ENCODE peak calls at places on chromosomes 13 and 19, in five cellular contexts. Q is cardiac fibroblast, H is fibroblast of the aortic adventitia, D is Peyer's patch, E is cardiac muscle cell. B is an unnamed sample.

GRCh38 chr13:114032121-114032799 is 58.4 kb upstream of the C13orf46 start:
- DNase-seq in Q (peak; percentile 85), H (peak; percentile 79), D (no peak), E (no peak), B (no peak)

GRCh38 chr19:9729162-9729561 is 39.4 kb downstream of the ZNF846 start:
- DNase-seq in Q (no peak), H (no peak), D (no peak), E (no peak), B (no peak)

GRCh38 chr13:35838356-35838755 is 292.8 kb downstream of the DCLK1 start:
- DNase-seq in Q (peak; percentile 96), H (peak; percentile 95), D (no peak), E (no peak), B (peak; percentile 33)

GRCh38 chr13:29816715-29817114 is 33.7 kb downstream of the UBL3 start:
- DNase-seq in Q (no peak), H (no peak), D (no peak), E (no peak), B (no peak)

GRCh38 chr13:38514575-38514974 is 164.9 kb downstream of the UFM1 start:
- DNase-seq in Q (no peak), H (no peak), D (no peak), E (no peak), B (no peak)

GRCh38 chr19:7793493-7793892 is 30.4 kb downstream of the CLEC4M start:
- DNase-seq in Q (no peak), H (no peak), D (no peak), E (no peak), B (no peak)

GRCh38 chr13:78487707-78488106 is 115.6 kb downstream of the POU4F1 start:
- DNase-seq in Q (no peak), H (no peak), D (no peak), E (no peak), B (no peak)

GRCh38 chr13:44703371-44703770 is 127.2 kb upstream of the TSC22D1 start:
- DNase-seq in Q (peak; percentile 53), H (no peak), D (no peak), E (no peak), B (peak; percentile 51)

GRCh38 chr19:54653181-54653809 is 9.5 kb upstream of the LILRB4 start:
- DNase-seq in Q (peak; percentile 50), H (peak; percentile 24), D (no peak), E (no peak), B (no peak)

GRCh38 chr19:42249149-42249750 is 5.7 kb downstream of the ERF start:
- DNase-seq in Q (no peak), H (no peak), D (no peak), E (no peak), B (no peak)

GRCh38 chr13:54241719-54242118 is 1213.1 kb downstream of the OLFM4 start:
- DNase-seq in Q (no peak), H (no peak), D (no peak), E (peak; percentile 66), B (no peak)

GRCh38 chr19:40322271-40322610 is 26.0 kb downstream of the C19orf47 start:
- DNase-seq in Q (peak; percentile 38), H (no peak), D (no peak), E (no peak), B (no peak)

GRCh38 chr19:42010245-42011126 is 16.5 kb upstream of the ATP1A3 start:
- DNase-seq in Q (peak; percentile 51), H (peak; percentile 87), D (no peak), E (no peak), B (peak; percentile 55)

GRCh38 chr19:35513231-35513974 is at the start of gene DMKN:
- DNase-seq in Q (peak; percentile 71), H (peak; percentile 59), D (no peak), E (no peak), B (peak; percentile 25)

GRCh38 chr19:12527034-12527836 is 24.0 kb downstream of the ZNF564 start:
- DNase-seq in Q (peak; percentile 62), H (peak; percentile 36), D (no peak), E (peak; percentile 8), B (no peak)
- H3K4me3 ChIP-seq in Q (no peak overlapping the region), H (no peak overlapping the region), D (no peak overlapping the region), E (no peak overlapping the region), B (no peak overlapping the region)

DNA sequence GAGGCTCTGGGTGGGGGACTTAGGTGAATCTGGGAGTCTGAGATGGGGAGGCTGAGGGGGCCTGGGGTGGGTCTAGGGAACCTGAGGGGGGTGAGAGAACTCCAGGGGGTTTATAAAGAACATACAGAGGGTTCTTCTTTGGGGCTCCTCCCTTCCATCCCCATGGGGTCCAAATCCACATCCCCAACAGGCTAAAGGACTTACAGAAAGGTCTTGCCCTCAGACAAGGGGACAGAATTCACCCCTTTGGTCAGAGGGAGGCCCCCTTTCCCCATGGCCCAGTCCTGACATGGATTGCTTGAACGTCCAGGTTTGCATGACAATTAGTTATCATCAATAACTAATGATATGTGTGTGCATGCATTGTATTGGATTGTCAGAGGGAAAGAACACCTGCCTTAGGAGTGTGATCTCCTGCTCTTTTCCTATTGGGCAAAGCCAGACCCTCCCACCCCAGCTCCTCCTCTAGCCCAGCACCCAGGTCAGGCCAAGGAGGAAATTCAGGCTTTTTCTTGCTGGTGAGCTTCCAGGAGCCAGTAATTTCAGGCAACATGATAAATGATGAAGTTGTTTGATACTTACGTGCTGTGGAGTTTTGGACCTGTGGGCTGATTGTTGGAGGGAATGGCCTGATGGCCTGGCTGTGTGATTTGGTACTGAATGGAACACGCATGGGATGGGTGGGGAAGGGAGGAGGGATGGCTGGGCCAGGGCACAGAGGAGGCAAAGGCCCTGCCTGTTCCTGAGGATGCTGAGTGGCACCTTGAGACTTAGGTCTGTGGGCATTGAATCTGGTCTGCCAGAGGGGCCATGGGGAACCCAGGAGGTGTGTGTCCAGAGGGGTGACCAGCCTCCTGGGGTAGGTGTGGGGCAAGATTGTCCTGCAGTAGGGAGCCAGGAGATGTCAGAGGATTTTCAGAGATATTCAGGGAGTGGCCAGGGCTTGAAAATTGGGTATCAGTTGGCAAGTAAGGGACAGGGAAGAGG is 1.1 kb downstream of the KLHL26 start:
- DNase-seq in Q (no peak), H (no peak), D (peak; percentile 63), E (no peak), B (no peak)
- TF ChIP-seq CTCF in Q (no peak), H (no peak), D (peak; percentile 13), E (no peak), B (no peak)

DNA sequence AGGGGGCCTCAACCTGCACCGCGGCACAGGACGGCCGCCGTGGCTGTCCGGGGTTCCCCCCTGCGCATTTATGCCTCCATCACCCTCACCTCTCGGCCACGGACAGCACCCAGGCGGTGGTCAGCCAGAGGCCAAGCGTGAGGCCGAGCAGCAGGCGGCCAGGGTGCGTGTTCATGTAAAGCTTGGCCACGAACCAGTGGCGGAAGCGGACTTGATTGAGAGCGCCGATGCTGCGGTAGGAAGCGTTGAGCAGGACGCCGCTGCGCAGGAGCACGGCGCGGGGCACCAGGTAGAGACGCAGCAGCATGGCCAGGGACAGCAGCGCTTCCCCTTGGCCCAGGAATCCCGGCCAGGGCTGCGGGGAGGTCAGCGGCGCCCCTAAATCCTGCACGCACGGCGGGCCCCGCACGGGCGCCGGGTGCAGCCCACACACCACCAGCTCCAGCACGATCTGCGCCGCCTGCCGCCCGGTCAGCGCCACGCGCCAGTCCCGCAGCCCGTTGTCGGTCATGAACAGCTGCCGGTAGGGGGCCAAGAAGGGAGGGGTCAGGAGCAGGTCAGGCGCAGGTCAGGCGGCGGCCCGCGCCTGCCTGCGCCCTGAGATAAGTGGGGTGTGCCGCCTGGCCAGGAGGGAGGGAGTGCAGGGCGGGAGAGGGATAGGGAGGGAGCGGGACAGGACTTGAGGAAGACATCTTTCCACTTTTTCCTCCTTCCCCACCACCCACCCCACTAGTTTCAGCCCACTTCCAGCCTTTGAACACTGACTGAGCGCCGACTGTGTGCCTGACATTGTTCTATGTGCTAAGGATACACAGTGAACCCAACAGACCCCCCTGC is 6.5 kb downstream of the KCNN4 start:
- DNase-seq in Q (peak; percentile 71), H (peak; percentile 58), D (no peak), E (peak; percentile 86), B (no peak)
- H3K4me3 ChIP-seq in Q (peak overlapping the region; percentile 10), H (no peak overlapping the region), D (peak overlapping the region; percentile 28), E (peak overlapping the region; percentile 6), B (no peak overlapping the region)

GRCh38 chr19:20250627-20251026 is 83.6 kb downstream of the ZNF486 start:
- DNase-seq in Q (no peak), H (no peak), D (no peak), E (no peak), B (no peak)

GRCh38 chr19:20244356-20244755 is 77.3 kb downstream of the ZNF486 start:
- DNase-seq in Q (no peak), H (no peak), D (no peak), E (no peak), B (no peak)

GRCh38 chr19:20245309-20245708 is 78.3 kb downstream of the ZNF486 start:
- DNase-seq in Q (no peak), H (no peak), D (no peak), E (no peak), B (no peak)

GRCh38 chr19:20243629-20244028 is 76.6 kb downstream of the ZNF486 start:
- DNase-seq in Q (no peak), H (no peak), D (no peak), E (no peak), B (no peak)

DNA sequence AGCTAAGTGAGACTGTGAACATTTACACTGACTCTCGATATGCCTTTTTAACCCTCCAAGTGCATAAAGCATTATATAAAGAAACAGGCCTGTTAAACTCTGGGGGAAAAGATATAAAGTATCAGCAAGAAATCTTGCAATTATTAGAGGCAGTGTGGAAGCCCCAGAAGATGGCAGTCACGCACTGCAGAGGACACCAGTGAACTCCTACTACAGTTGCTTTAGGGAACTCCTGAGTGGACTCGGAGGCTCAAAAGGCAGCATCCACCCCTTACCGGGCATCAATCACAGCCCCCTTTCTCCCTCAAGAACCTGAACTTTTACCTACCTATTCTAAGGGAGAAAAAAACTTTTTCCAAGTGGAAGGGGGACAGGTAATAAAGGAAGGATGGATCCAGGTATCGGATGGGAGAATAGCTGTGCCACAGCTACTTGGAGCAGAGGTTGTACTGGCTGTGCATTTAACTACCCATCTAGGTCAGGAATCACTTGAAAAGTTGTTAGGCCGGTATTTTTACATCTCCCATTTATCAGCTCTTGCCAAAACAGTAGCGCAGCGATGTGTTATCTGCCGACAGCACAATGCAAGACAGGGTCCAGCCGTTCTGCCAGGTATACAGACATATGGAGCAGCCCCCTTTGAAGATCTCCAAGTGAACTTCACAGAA is 80.1 kb downstream of the ZNF486 start:
- DNase-seq in Q (peak; percentile 34), H (peak; percentile 1), D (no peak), E (peak; percentile 59), B (no peak)
- TF ChIP-seq CTCF in Q (peak; percentile 47), H (no peak), D (peak; percentile 15), E (peak; percentile 40), B (peak; percentile 51)

GRCh38 chr19:38223119-38223523 is 901 bp downstream of the DPF1 start:
- DNase-seq in Q (no peak), H (no peak), D (no peak), E (no peak), B (no peak)
- H3K4me3 ChIP-seq in Q (no peak overlapping the region), H (no peak overlapping the region), D (no peak overlapping the region), E (no peak overlapping the region), B (no peak overlapping the region)